ENCODE peak calls at places on chromosomes 16 and 17, in nine cellular contexts. I is KBM-7; V is stimulated activated CD4-positive, alpha-beta T cell treated with anti-CD3 and anti-CD28 coated beads, Interleukin-2, amount 100 ng/mL, for 48 hours; M is T-helper 2 cell; X is MM.1S; C is D341Med; E is GM04503; J is HEK293T; W is C1 segment of cervical spinal cord. H is an unnamed sample.

GRCh38 chr17:48515925-48516900 is 14.6 kb downstream of the HOXB1 start:
- DNase-seq in W (no peak), I (no peak), J (no peak), V (no peak), X (no peak), C (no peak), M (no peak), E (no peak), H (no peak)

GRCh38 chr17:4641297-4642195 is at the start of gene ALOX15:
- DNase-seq in V (no peak), X (no peak), I (no peak), C (no peak), E (no peak), J (no peak), W (no peak), M (no peak), H (no peak)

GRCh38 chr16:88576307-88576706 is 6.1 kb downstream of the ZC3H18 start:
- DNase-seq in I (no peak), C (no peak), W (no peak), J (no peak), M (no peak), X (no peak), V (no peak), E (no peak), H (no peak)

GRCh38 chr16:66306366-66307150 is 59.9 kb upstream of the CDH5 start:
- DNase-seq in M (no peak), I (no peak), X (no peak), E (no peak), V (no peak), J (no peak), W (no peak), C (no peak), H (no peak)

GRCh38 chr17:31494259-31495048 is 103.0 kb downstream of the RAB11FIP4 start:
- DNase-seq in J (no peak), C (no peak), X (no peak), M (peak), V (no peak), E (no peak), W (no peak), I (peak), H (no peak)

GRCh38 chr16:87344931-87345631 is 27.9 kb upstream of the C16orf95 start:
- DNase-seq in I (no peak), V (peak), M (no peak), E (no peak), X (no peak), J (no peak), C (no peak), W (no peak), H (no peak)

GRCh38 chr17:65850486-65850885 is 289.0 kb upstream of the AXIN2 start:
- DNase-seq in I (no peak), X (no peak), V (no peak), C (no peak), W (no peak), M (no peak), E (peak), J (no peak), H (no peak)

GRCh38 chr16:939311-939710 is 31.5 kb downstream of the LMF1 start:
- DNase-seq in W (no peak), I (no peak), J (no peak), X (no peak), C (no peak), M (no peak), E (no peak), V (no peak), H (no peak)

GRCh38 chr17:77425791-77426641 is 285.2 kb downstream of the SEC14L1 start:
- DNase-seq in X (no peak), J (no peak), I (no peak), M (no peak), C (no peak), V (no peak), E (no peak), W (no peak), H (no peak)

GRCh38 chr17:9987779-9988585 is 82.9 kb upstream of the RCVRN start:
- DNase-seq in J (peak), M (no peak), E (no peak), V (peak), I (peak), X (no peak), C (peak), W (no peak), H (no peak)

GRCh38 chr16:50204426-50205108 is 51.5 kb downstream of the TENT4B start:
- DNase-seq in M (no peak), I (no peak), X (no peak), C (no peak), W (no peak), E (no peak), J (no peak), V (no peak), H (no peak)

GRCh38 chr17:21278304-21279197 is 6.0 kb upstream of the MAP2K3 start:
- DNase-seq in W (no peak), E (no peak), C (no peak), V (no peak), I (peak), J (no peak), M (no peak), X (peak), H (no peak)

GRCh38 chr17:8080799-8081219 is 6.7 kb downstream of the ALOX12B start:
- DNase-seq in J (no peak), X (no peak), E (no peak), I (no peak), V (no peak), C (no peak), W (no peak), M (no peak), H (no peak)

GRCh38 chr16:85437161-85438052 is 175.7 kb upstream of the GSE1 start:
- DNase-seq in J (no peak), E (no peak), C (peak), X (no peak), I (peak), W (no peak), V (no peak), M (no peak), H (no peak)

GRCh38 chr17:76714336-76714735 is 3.6 kb upstream of the MXRA7 start:
- DNase-seq in M (no peak), I (no peak), X (no peak), E (no peak), W (no peak), J (no peak), V (no peak), C (no peak), H (no peak)

GRCh38 chr17:10549108-10549842 is at the start of gene MYH2:
- DNase-seq in V (no peak), X (no peak), W (no peak), C (no peak), E (no peak), I (no peak), J (no peak), M (no peak), H (no peak)

GRCh38 chr16:63323055-63323454 is 1286.8 kb upstream of the CDH8 start:
- DNase-seq in I (no peak), C (no peak), W (no peak), E (no peak), V (no peak), J (no peak), X (no peak), M (no peak), H (no peak)

GRCh38 chr17:40541060-40541872 is 24.0 kb downstream of the CCR7 start:
- DNase-seq in V (peak), E (no peak), I (no peak), W (no peak), J (no peak), M (peak), X (no peak), C (no peak), H (no peak)

GRCh38 chr16:65002265-65002664 is 119.6 kb downstream of the CDH11 start:
- DNase-seq in X (no peak), V (no peak), C (no peak), E (peak), J (no peak), I (no peak), M (no peak), W (no peak), H (no peak)

GRCh38 chr17:38541281-38541680 is 64.5 kb downstream of the SRCIN1 start:
- DNase-seq in X (no peak), V (no peak), W (no peak), M (no peak), J (no peak), C (no peak), I (no peak), E (no peak), H (no peak)

GRCh38 chr17:54903375-54903774 is 2.7 kb downstream of the TOM1L1 start:
- DNase-seq in V (no peak), J (no peak), W (peak), E (no peak), C (no peak), I (no peak), X (no peak), M (no peak), H (no peak)

GRCh38 chr17:61325382-61326073 is 74.1 kb upstream of the TBX2 start:
- DNase-seq in M (no peak), E (peak), J (peak), W (no peak), I (no peak), C (no peak), X (no peak), V (no peak), H (no peak)

GRCh38 chr16:5903797-5904196 is 806.2 kb upstream of the EEF2KMT start:
- DNase-seq in E (no peak), X (no peak), W (no peak), M (no peak), I (no peak), C (no peak), J (no peak), V (no peak), H (no peak)

GRCh38 chr17:79572136-79572915 is 38.5 kb downstream of the RBFOX3 start:
- DNase-seq in I (no peak), E (no peak), C (no peak), W (no peak), X (no peak), V (no peak), M (no peak), J (no peak), H (no peak)

GRCh38 chr17:55644346-55644745 is 78.3 kb downstream of the TMEM100 start:
- DNase-seq in M (no peak), X (no peak), J (no peak), C (no peak), W (no peak), E (no peak), I (no peak), V (no peak), H (no peak)

GRCh38 chr17:4679652-4680051 is 24.3 kb downstream of the PELP1 start:
- DNase-seq in C (no peak), E (no peak), J (no peak), V (no peak), I (no peak), W (no peak), X (no peak), M (no peak), H (no peak)

GRCh38 chr17:73091770-73092517 is 544 bp downstream of the SLC39A11 start:
- DNase-seq in I (peak), M (no peak), E (no peak), X (no peak), J (peak), V (peak), W (peak), C (peak), H (no peak)

GRCh38 chr17:70136131-70136530 is 33.2 kb upstream of the KCNJ2 start:
- DNase-seq in V (no peak), W (no peak), X (no peak), C (peak), E (no peak), M (no peak), I (no peak), J (no peak), H (no peak)

GRCh38 chr17:58352843-58353719 is 1.1 kb upstream of the SUPT4H1 start:
- DNase-seq in J (peak), X (peak), C (no peak), V (no peak), M (no peak), E (no peak), W (no peak), I (peak), H (peak)

GRCh38 chr17:66002063-66002585 is 189.8 kb downstream of the CEP112 start:
- DNase-seq in J (no peak), C (no peak), W (no peak), E (no peak), M (no peak), V (no peak), I (no peak), X (no peak), H (peak)

GRCh38 chr17:57397402-57397801 is 141.1 kb downstream of the MSI2 start:
- DNase-seq in W (peak), V (no peak), E (no peak), J (no peak), C (no peak), X (no peak), M (no peak), I (no peak), H (no peak)

GRCh38 chr16:72864130-72864833 is 183.6 kb downstream of the ZFHX3 start:
- DNase-seq in I (no peak), W (no peak), V (no peak), C (no peak), E (no peak), J (no peak), M (no peak), X (no peak), H (no peak)

GRCh38 chr16:82083710-82084353 is 48.8 kb downstream of the HSD17B2 start:
- DNase-seq in J (no peak), E (no peak), W (no peak), I (no peak), V (no peak), X (no peak), M (no peak), C (no peak), H (no peak)

H was measured in NCI-H2227 treated with DMSO at 0.1 percent for 48 hours.